ENCODE peak calls at places on chromosomes 3 and 15, in ten cellular contexts. M is mucosa of gallbladder; T is stimulated activated CD4-positive, alpha-beta T cell treated with anti-CD3 and anti-CD28 coated beads, Interleukin-15, amount 100 ng/mL, for 1 hour; P is NCI-H2171 treated with DMSO at 0.1 percent for 48 hours; E is stimulated activated naive B cell treated with anti-CD40 and anti-IgM and Interleukin-4, amounts not matched to agents 10 μg/mL and 1 μg/mL and 100 μg/mL, for 72 hours; K is activated T-cell treated with anti-CD3 and anti-CD28 coated beads, Interleukin-2, amount 50 U/mL, for 72 hours; I is hepatic stellate cell; U is fibroblast of gingiva; O is amygdala; C is hypothalamus. W is an unnamed sample.

GRCh38 chr3:43484926-43485488 is 136.8 kb downstream of the ANO10 start:
- DNase-seq in M (no peak), T (no peak), P (no peak), E (no peak), K (no peak), I (no peak), U (no peak), O (no peak), C (no peak), W (no peak)

GRCh38 chr3:13135811-13136321 is 62.6 kb upstream of the IQSEC1 start:
- DNase-seq in M (no peak), T (no peak), P (no peak), E (no peak), K (no peak), I (no peak), U (no peak), O (no peak), C (no peak), W (no peak)

GRCh38 chr3:126954141-126954845 is 28.6 kb upstream of the PLXNA1 start:
- DNase-seq in M (no peak), T (no peak), P (no peak), E (peak), K (peak), I (no peak), U (no peak), O (no peak), C (no peak), W (no peak)

GRCh38 chr3:169562988-169563774 is 100.3 kb downstream of the MECOM start:
- DNase-seq in M (no peak), T (no peak), P (no peak), E (no peak), K (no peak), I (no peak), U (no peak), O (no peak), C (no peak), W (no peak)

GRCh38 chr3:129034650-129035049 is 25.9 kb upstream of the GP9 start:
- DNase-seq in M (no peak), T (no peak), P (no peak), E (no peak), K (no peak), I (peak), U (no peak), O (no peak), C (no peak), W (no peak)

GRCh38 chr3:69856965-69857364 is 117.7 kb downstream of the MITF start:
- DNase-seq in M (no peak), T (no peak), P (no peak), E (no peak), K (no peak), I (no peak), U (no peak), O (no peak), C (no peak), W (no peak)

GRCh38 chr3:32045091-32045964 is 61.1 kb upstream of the GPD1L start:
- DNase-seq in M (peak), T (no peak), P (peak), E (no peak), K (no peak), I (no peak), U (peak), O (no peak), C (no peak), W (peak)

GRCh38 chr3:156843071-156843808 is 17.1 kb downstream of the LEKR1 start:
- DNase-seq in M (no peak), T (no peak), P (no peak), E (no peak), K (no peak), I (no peak), U (peak), O (no peak), C (no peak), W (no peak)

GRCh38 chr15:91348812-91349500 is 248.9 kb downstream of the SV2B start:
- DNase-seq in M (no peak), T (no peak), P (no peak), E (no peak), K (peak), I (no peak), U (no peak), O (no peak), C (no peak), W (no peak)

GRCh38 chr15:77944002-77944867 is 133.3 kb downstream of the TBC1D2B start:
- DNase-seq in M (peak), T (peak), P (peak), E (peak), K (peak), I (peak), U (peak), O (peak), C (peak), W (peak)

GRCh38 chr3:97772926-97773325 is 8.4 kb downstream of the ARL6 start:
- DNase-seq in M (no peak), T (no peak), P (no peak), E (no peak), K (no peak), I (no peak), U (no peak), O (no peak), C (no peak), W (no peak)

GRCh38 chr15:52337198-52337853 is 41.7 kb upstream of the MYO5C start:
- DNase-seq in M (no peak), T (no peak), P (no peak), E (no peak), K (no peak), I (peak), U (no peak), O (no peak), C (no peak), W (no peak)

GRCh38 chr3:187811580-187812250 is 66.4 kb upstream of the BCL6 start:
- DNase-seq in M (no peak), T (no peak), P (no peak), E (no peak), K (no peak), I (no peak), U (peak), O (no peak), C (no peak), W (no peak)

GRCh38 chr15:57044961-57045360 is 126.5 kb downstream of the TCF12 start:
- DNase-seq in M (no peak), T (no peak), P (no peak), E (no peak), K (no peak), I (no peak), U (no peak), O (no peak), C (no peak), W (no peak)

GRCh38 chr15:85504739-85505676 is 124.6 kb downstream of the AKAP13 start:
- DNase-seq in M (peak), T (no peak), P (peak), E (peak), K (peak), I (peak), U (peak), O (no peak), C (no peak), W (peak)

GRCh38 chr15:97904196-97904572 is 56.3 kb upstream of the ARRDC4 start:
- DNase-seq in M (peak), T (no peak), P (peak), E (no peak), K (peak), I (peak), U (peak), O (no peak), C (no peak), W (peak)

GRCh38 chr3:166085164-166085830 is 248.1 kb upstream of the BCHE start:
- DNase-seq in M (no peak), T (no peak), P (no peak), E (no peak), K (no peak), I (no peak), U (no peak), O (no peak), C (no peak), W (no peak)

GRCh38 chr15:75723847-75724660 is 11.4 kb upstream of the CSPG4 start:
- DNase-seq in M (peak), T (no peak), P (peak), E (no peak), K (peak), I (peak), U (peak), O (no peak), C (peak), W (peak)

GRCh38 chr3:127015282-127016042 is 32.5 kb downstream of the PLXNA1 start:
- DNase-seq in M (no peak), T (no peak), P (no peak), E (peak), K (no peak), I (no peak), U (no peak), O (no peak), C (peak), W (no peak)

GRCh38 chr15:61951949-61952348 is 108.3 kb downstream of the VPS13C start:
- DNase-seq in M (peak), T (no peak), P (no peak), E (no peak), K (no peak), I (no peak), U (no peak), O (no peak), C (no peak), W (no peak)

GRCh38 chr3:101677436-101678286 is 729 bp upstream of the ZBTB11 start:
- DNase-seq in M (no peak), T (no peak), P (no peak), E (no peak), K (peak), I (no peak), U (no peak), O (no peak), C (no peak), W (peak)

GRCh38 chr3:140176526-140176925 is 241.5 kb downstream of the CLSTN2 start:
- DNase-seq in M (no peak), T (no peak), P (no peak), E (no peak), K (no peak), I (peak), U (no peak), O (no peak), C (no peak), W (no peak)

GRCh38 chr3:100042144-100042543 is 72.2 kb downstream of the FILIP1L start:
- DNase-seq in M (no peak), T (no peak), P (peak), E (no peak), K (no peak), I (no peak), U (peak), O (no peak), C (no peak), W (no peak)

GRCh38 chr3:126474498-126475410 is 937 bp downstream of the ZXDC start:
- DNase-seq in M (peak), T (no peak), P (peak), E (peak), K (peak), I (peak), U (peak), O (no peak), C (no peak), W (peak)

GRCh38 chr15:58724471-58724870 is 25.0 kb downstream of the ADAM10 start:
- DNase-seq in M (no peak), T (no peak), P (peak), E (peak), K (no peak), I (peak), U (peak), O (no peak), C (no peak), W (no peak)

GRCh38 chr15:63212050-63212973 is 22.9 kb downstream of the RAB8B start:
- DNase-seq in M (no peak), T (no peak), P (no peak), E (no peak), K (peak), I (peak), U (peak), O (no peak), C (no peak), W (no peak)

GRCh38 chr3:123804676-123805075 is 79.5 kb downstream of the MYLK start:
- DNase-seq in M (no peak), T (no peak), P (no peak), E (no peak), K (no peak), I (no peak), U (no peak), O (no peak), C (no peak), W (no peak)

GRCh38 chr15:74790080-74790916 is 8.4 kb downstream of the CSK start:
- DNase-seq in M (no peak), T (no peak), P (no peak), E (peak), K (peak), I (peak), U (peak), O (no peak), C (peak), W (peak)

GRCh38 chr3:139300416-139300815 is 43.4 kb upstream of the MRPS22 start:
- DNase-seq in M (no peak), T (no peak), P (no peak), E (no peak), K (no peak), I (no peak), U (peak), O (no peak), C (no peak), W (no peak)